ENCODE peak calls at places on chromosomes 16 and 17, in six cellular contexts. A is HepG2, T is K562, L is GM12878, W is SK-N-SH, H is H1. B is an unnamed sample.

GRCh38 chr17:17886253-17886652 is 49.5 kb upstream of the SREBF1 start:
- DNase-seq in A (no peak), T (no peak), L (no peak), W (no peak), H (no peak), B (no peak)

GRCh38 chr17:6711081-6711674 is 2.0 kb downstream of the SLC13A5 start:
- DNase-seq in A (peak), T (no peak), L (no peak), W (no peak), H (no peak), B (no peak)

GRCh38 chr16:75494696-75495601 is at the start of gene CHST6:
- DNase-seq in A (peak), T (peak), L (no peak), W (peak), H (peak), B (peak)

GRCh38 chr17:38870259-38871165 is 654 bp downstream of the LASP1 start:
- DNase-seq in A (peak), T (peak), L (no peak), W (peak), H (peak), B (peak)

GRCh38 chr17:58338907-58339774 is 10.5 kb upstream of the TSPOAP1 start:
- DNase-seq in A (peak), T (peak), L (peak), W (peak), H (peak), B (no peak)

GRCh38 chr16:58614860-58615259 is 14.8 kb downstream of the CNOT1 start:
- DNase-seq in A (no peak), T (no peak), L (no peak), W (no peak), H (no peak), B (no peak)

GRCh38 chr17:21177854-21178600 is 35.9 kb downstream of the TMEM11 start:
- DNase-seq in A (no peak), T (no peak), L (no peak), W (peak), H (no peak), B (no peak)

GRCh38 chr17:79802039-79802735 is 5.3 kb upstream of the CBX8 start:
- DNase-seq in A (no peak), T (no peak), L (no peak), W (no peak), H (peak), B (no peak)

GRCh38 chr17:75854111-75854748 is 905 bp downstream of the WBP2 start:
- DNase-seq in A (peak), T (no peak), L (no peak), W (no peak), H (no peak), B (peak)

GRCh38 chr16:46690281-46691178 is 1.1 kb downstream of the ORC6 start:
- DNase-seq in A (peak), T (peak), L (no peak), W (no peak), H (no peak), B (no peak)

GRCh38 chr17:19024101-19025078 is 19.8 kb upstream of the FAM83G start:
- DNase-seq in A (no peak), T (no peak), L (no peak), W (no peak), H (no peak), B (peak)

GRCh38 chr16:4070936-4071335 is 45.3 kb downstream of the ADCY9 start:
- DNase-seq in A (no peak), T (no peak), L (no peak), W (no peak), H (peak), B (no peak)

GRCh38 chr17:13107726-13108235 is 90.0 kb upstream of the ELAC2 start:
- DNase-seq in A (no peak), T (no peak), L (no peak), W (no peak), H (no peak), B (no peak)

GRCh38 chr16:75273054-75273925 is 21.9 kb upstream of the BCAR1 start:
- DNase-seq in A (no peak), T (no peak), L (no peak), W (no peak), H (no peak), B (no peak)

GRCh38 chr17:3983945-3984484 is 19.8 kb upstream of the ATP2A3 start:
- DNase-seq in A (no peak), T (no peak), L (no peak), W (peak), H (no peak), B (peak)

GRCh38 chr17:73308017-73308823 is 3.6 kb downstream of the CDC42EP4 start:
- DNase-seq in A (peak), T (peak), L (no peak), W (no peak), H (no peak), B (peak)

GRCh38 chr17:35448214-35448898 is at the start of gene SLFN13:
- DNase-seq in A (no peak), T (peak), L (peak), W (peak), H (peak), B (peak)

GRCh38 chr16:49330562-49331201 is 42.9 kb upstream of the C16orf78 start:
- DNase-seq in A (peak), T (no peak), L (no peak), W (no peak), H (no peak), B (no peak)

GRCh38 chr17:76843703-76844484 is 24.3 kb upstream of the MGAT5B start:
- DNase-seq in A (no peak), T (peak), L (no peak), W (peak), H (no peak), B (peak)

GRCh38 chr16:73735018-73735417 is 561.6 kb upstream of the PSMD7 start:
- DNase-seq in A (peak), T (no peak), L (peak), W (no peak), H (no peak), B (no peak)

GRCh38 chr16:23840310-23840709 is 4.5 kb downstream of the PRKCB start:
- DNase-seq in A (no peak), T (no peak), L (no peak), W (no peak), H (no peak), B (no peak)

GRCh38 chr17:32755045-32755805 is 121.7 kb downstream of the MYO1D start:
- DNase-seq in A (peak), T (peak), L (no peak), W (peak), H (no peak), B (peak)

GRCh38 chr16:10668322-10669045 is 26.2 kb downstream of the TEKT5 start:
- DNase-seq in A (peak), T (peak), L (no peak), W (peak), H (peak), B (peak)

GRCh38 chr17:77864234-77865108 is 94.0 kb upstream of the TNRC6C start:
- DNase-seq in A (no peak), T (no peak), L (no peak), W (peak), H (no peak), B (no peak)
- TF ChIP-seq MAX in A (no peak), T (no peak), L (no peak), W (no peak), H (no peak), B (no peak)

GRCh38 chr17:57243171-57243622 is 13.1 kb upstream of the MSI2 start:
- DNase-seq in A (peak), T (peak), L (peak), W (peak), H (peak), B (peak)

GRCh38 chr17:57247261-57247660 is 9.1 kb upstream of the MSI2 start:
- DNase-seq in A (no peak), T (no peak), L (no peak), W (no peak), H (no peak), B (no peak)

GRCh38 chr17:57247913-57248312 is 8.4 kb upstream of the MSI2 start:
- DNase-seq in A (no peak), T (no peak), L (no peak), W (no peak), H (no peak), B (no peak)

GRCh38 chr17:57245786-57246185 is 10.5 kb upstream of the MSI2 start:
- DNase-seq in A (no peak), T (no peak), L (no peak), W (no peak), H (no peak), B (no peak)

GRCh38 chr17:57246257-57246656 is 10.1 kb upstream of the MSI2 start:
- DNase-seq in A (no peak), T (no peak), L (no peak), W (no peak), H (no peak), B (no peak)
- TF ChIP-seq EP300 in A (no peak), T (no peak), L (no peak), W (no peak), H (no peak), B (no peak)

GRCh38 chr17:2701161-2701995 is 10.2 kb downstream of the CLUH start:
- DNase-seq in A (no peak), T (no peak), L (no peak), W (peak), H (no peak), B (no peak)

GRCh38 chr17:2701996-2702741 is 9.4 kb downstream of the CLUH start:
- DNase-seq in A (no peak), T (no peak), L (no peak), W (no peak), H (no peak), B (no peak)

GRCh38 chr17:2703181-2703580 is 8.4 kb downstream of the CLUH start:
- DNase-seq in A (no peak), T (no peak), L (no peak), W (no peak), H (no peak), B (no peak)

GRCh38 chr17:2700031-2700490 is 11.5 kb downstream of the CLUH start:
- DNase-seq in A (no peak), T (no peak), L (no peak), W (no peak), H (no peak), B (no peak)

GRCh38 chr17:2700491-2701141 is 10.9 kb downstream of the CLUH start:
- DNase-seq in A (no peak), T (no peak), L (no peak), W (peak), H (no peak), B (no peak)
- TF ChIP-seq MAX in A (no peak), T (no peak), L (no peak), W (no peak), H (no peak), B (no peak)

GRCh38 chr17:29176500-29177351 is 3.5 kb downstream of the MYO18A start:
- DNase-seq in A (peak), T (peak), L (no peak), W (peak), H (peak), B (peak)

GRCh38 chr17:29179232-29180036 is 764 bp downstream of the MYO18A start:
- DNase-seq in A (peak), T (peak), L (no peak), W (peak), H (peak), B (peak)

GRCh38 chr17:29178750-29179231 is 1.4 kb downstream of the MYO18A start:
- DNase-seq in A (peak), T (no peak), L (no peak), W (no peak), H (peak), B (peak)

GRCh38 chr17:29177541-29177870 is 2.7 kb downstream of the MYO18A start:
- DNase-seq in A (no peak), T (no peak), L (no peak), W (no peak), H (no peak), B (no peak)

GRCh38 chr17:29177871-29178749 is 2.1 kb downstream of the MYO18A start:
- DNase-seq in A (peak), T (peak), L (no peak), W (no peak), H (no peak), B (peak)
- TF ChIP-seq EP300 in A (peak), T (peak), L (no peak), W (no peak), H (no peak), B (no peak)

GRCh38 chr16:83899272-83899897 is 470 bp downstream of the MLYCD start:
- DNase-seq in A (no peak), T (peak), L (no peak), W (peak), H (peak), B (peak)
- TF ChIP-seq MAX in A (peak), T (peak), L (peak), W (no peak), H (peak), B (peak)